ENCODE peak calls at places on chromosomes 7 and 10, in eight cellular contexts. X, H, Y, W, F, M, I and Z are unnamed samples.

GRCh38 chr10:12405342-12406320 is 56.3 kb downstream of the CAMK1D start:
- DNase-seq in M (no peak), Y (peak; percentile 9), W (peak; percentile 55), H (peak; percentile 58), I (no peak), X (no peak), F (no peak), Z (no peak)

GRCh38 chr7:78006063-78006755 is 207.6 kb downstream of the PHTF2 start:
- DNase-seq in Y (no peak), H (no peak), X (no peak), I (no peak), W (no peak), M (no peak), F (no peak), Z (no peak)

GRCh38 chr7:513521-514166 is 6.0 kb downstream of the PDGFA start:
- DNase-seq in W (peak; percentile 80), M (no peak), I (no peak), F (no peak), H (peak; percentile 9), X (no peak), Y (no peak), Z (no peak)

GRCh38 chr10:66982792-66983481 is 57.1 kb downstream of the LRRTM3 start:
- DNase-seq in Y (no peak), F (no peak), I (no peak), H (no peak), M (no peak), W (no peak), X (no peak), Z (no peak)

GRCh38 chr10:44051584-44052385 is 333.1 kb downstream of the CXCL12 start:
- DNase-seq in I (no peak), Y (no peak), X (no peak), F (peak; percentile 49), M (no peak), H (peak; percentile 69), W (peak; percentile 87), Z (no peak)

GRCh38 chr7:25118048-25118753 is 6.9 kb downstream of the CYCS start:
- DNase-seq in M (no peak), F (no peak), X (no peak), I (no peak), Y (no peak), W (no peak), H (no peak), Z (no peak)

GRCh38 chr7:92634924-92635519 is 44.8 kb upstream of the FAM133B start:
- DNase-seq in H (peak; percentile 70), I (no peak), M (peak; percentile 17), F (no peak), W (peak; percentile 84), Y (no peak), X (no peak), Z (no peak)

GRCh38 chr7:116610210-116610609 is 61.8 kb upstream of the MET start:
- DNase-seq in X (no peak), H (peak; percentile 22), W (peak; percentile 90), M (no peak), F (no peak), I (no peak), Y (no peak), Z (no peak)

GRCh38 chr10:30534465-30535144 is 94.9 kb downstream of the LYZL2 start:
- DNase-seq in H (peak; percentile 78), Y (peak; percentile 82), W (peak; percentile 27), M (peak; percentile 77), I (peak; percentile 79), X (peak; percentile 69), F (peak; percentile 67), Z (peak; percentile 68)

GRCh38 chr10:80609331-80609730 is 71.6 kb downstream of the SH2D4B start:
- DNase-seq in W (no peak), X (no peak), F (no peak), I (no peak), M (no peak), H (no peak), Y (no peak), Z (no peak)

GRCh38 chr7:158740657-158741293 is 36.2 kb upstream of the NCAPG2 start:
- DNase-seq in M (no peak), W (peak; percentile 97), X (no peak), Y (no peak), H (peak; percentile 90), F (peak; percentile 58), I (no peak), Z (no peak)

GRCh38 chr7:29457141-29457561 is 106.5 kb upstream of the PRR15 start:
- DNase-seq in M (no peak), I (no peak), W (no peak), Y (no peak), X (peak; percentile 55), H (no peak), F (no peak), Z (no peak)

GRCh38 chr10:122499012-122499411 is 37.7 kb downstream of the HTRA1 start:
- DNase-seq in X (no peak), W (no peak), H (no peak), Y (no peak), I (no peak), M (no peak), F (peak; percentile 57), Z (no peak)

GRCh38 chr7:106369349-106369748 is 84.6 kb upstream of the NAMPT start:
- DNase-seq in M (no peak), X (no peak), Y (no peak), W (peak; percentile 74), H (peak; percentile 68), F (no peak), I (no peak), Z (no peak)

GRCh38 chr7:36686499-36686898 is 37.8 kb downstream of the AOAH start:
- DNase-seq in I (no peak), F (no peak), H (peak; percentile 62), M (no peak), W (peak; percentile 59), X (no peak), Y (no peak), Z (no peak)

GRCh38 chr7:22566592-22566991 is 66.6 kb upstream of the STEAP1B start:
- DNase-seq in X (no peak), I (no peak), F (no peak), M (no peak), W (no peak), H (no peak), Y (no peak), Z (no peak)

GRCh38 chr10:100826983-100827818 is 81.8 kb downstream of the PAX2 start:
- DNase-seq in F (no peak), X (no peak), Y (no peak), I (peak; percentile 35), W (no peak), H (no peak), M (no peak), Z (peak; percentile 85)

GRCh38 chr7:138097064-138097741 is 20.9 kb downstream of the AKR1D1 start:
- DNase-seq in H (peak; percentile 49), W (peak; percentile 8), X (no peak), M (peak; percentile 73), F (no peak), I (peak; percentile 63), Y (no peak), Z (peak; percentile 67)

GRCh38 chr10:24778298-24778697 is 54.6 kb upstream of the ARHGAP21 start:
- DNase-seq in X (no peak), H (no peak), M (no peak), Y (no peak), W (no peak), I (no peak), F (no peak), Z (no peak)

GRCh38 chr7:29469984-29470557 is 93.6 kb upstream of the PRR15 start:
- DNase-seq in H (no peak), M (no peak), F (no peak), Y (no peak), I (no peak), X (no peak), W (no peak), Z (no peak)

GRCh38 chr7:47460251-47460989 is 121.5 kb downstream of the TNS3 start:
- DNase-seq in H (no peak), I (no peak), W (no peak), M (no peak), F (no peak), X (no peak), Y (peak; percentile 62), Z (no peak)

GRCh38 chr10:11307937-11308336 is 290.3 kb downstream of the CELF2 start:
- DNase-seq in I (no peak), H (no peak), F (no peak), X (no peak), W (no peak), Y (no peak), M (no peak), Z (no peak)
- H3K36me3 ChIP-seq in I (peaks cover 10% of the 10 kb centered on the region), H (no peaks in the 10 kb centered on the region), F (no peaks in the 10 kb centered on the region), X (peaks cover 18% of the 10 kb centered on the region), W (no peaks in the 10 kb centered on the region), Y (peaks cover 61% of the 10 kb centered on the region), M (peaks cover 31% of the 10 kb centered on the region), Z (no peaks in the 10 kb centered on the region)

DNA sequence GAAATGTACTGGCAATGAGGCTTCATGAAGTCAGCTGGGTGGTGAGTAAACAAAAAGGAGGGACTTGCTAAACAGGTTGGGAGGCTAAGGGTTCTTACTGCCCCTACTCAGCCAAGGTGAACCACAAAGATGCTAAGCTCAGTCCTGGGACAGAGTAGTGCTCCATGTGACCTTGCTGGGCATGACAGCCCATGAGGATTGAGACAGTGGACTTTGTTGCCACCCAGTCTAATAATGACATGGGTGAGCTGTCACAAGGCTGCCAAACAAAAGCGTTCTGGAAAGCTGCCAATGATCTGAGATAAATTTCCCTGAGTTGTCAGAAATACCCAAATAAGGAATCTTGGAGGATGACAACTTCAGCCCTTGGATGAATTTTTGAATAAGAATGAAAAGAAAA is 75.2 kb downstream of the CLEC2L start:
- DNase-seq in H (peak; percentile 50), I (no peak), X (no peak), F (no peak), M (no peak), Y (no peak), W (no peak), Z (peak; percentile 45)
- H3K36me3 ChIP-seq in H (peaks cover 81% of the 10 kb centered on the region), I (peaks cover 84% of the 10 kb centered on the region), X (peaks cover 37% of the 10 kb centered on the region), F (no peaks in the 10 kb centered on the region), M (no peaks in the 10 kb centered on the region), Y (peaks cover 99% of the 10 kb centered on the region), W (peaks cover 59% of the 10 kb centered on the region), Z (peaks cover 6% of the 10 kb centered on the region)

DNA sequence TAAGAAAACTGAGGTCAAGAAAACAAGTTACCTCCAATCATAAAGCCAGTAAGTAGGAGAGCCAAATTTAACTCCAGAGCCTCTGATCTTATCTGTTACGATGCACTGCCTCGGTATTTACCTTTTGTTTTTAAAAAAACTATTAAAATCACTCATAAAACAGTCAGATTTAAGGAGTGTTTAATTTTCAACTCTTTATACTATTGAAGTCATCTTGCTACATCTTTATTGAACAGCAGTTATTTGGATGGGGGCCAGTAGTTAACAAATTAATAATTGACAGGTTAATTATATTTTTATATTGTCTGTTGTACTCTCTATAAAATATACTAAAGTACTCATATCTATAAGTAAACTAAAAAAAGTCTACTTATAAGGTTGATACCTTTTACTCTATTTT is 24.6 kb downstream of the ADIRF start:
- DNase-seq in Y (no peak), I (no peak), M (no peak), F (no peak), W (no peak), X (no peak), H (no peak), Z (no peak)
- H3K36me3 ChIP-seq in Y (peaks cover 40% of the 10 kb centered on the region), I (peaks cover 4% of the 10 kb centered on the region), M (no peaks in the 10 kb centered on the region), F (no peaks in the 10 kb centered on the region), W (no peaks in the 10 kb centered on the region), X (no peaks in the 10 kb centered on the region), H (no peaks in the 10 kb centered on the region), Z (no peaks in the 10 kb centered on the region)

DNA sequence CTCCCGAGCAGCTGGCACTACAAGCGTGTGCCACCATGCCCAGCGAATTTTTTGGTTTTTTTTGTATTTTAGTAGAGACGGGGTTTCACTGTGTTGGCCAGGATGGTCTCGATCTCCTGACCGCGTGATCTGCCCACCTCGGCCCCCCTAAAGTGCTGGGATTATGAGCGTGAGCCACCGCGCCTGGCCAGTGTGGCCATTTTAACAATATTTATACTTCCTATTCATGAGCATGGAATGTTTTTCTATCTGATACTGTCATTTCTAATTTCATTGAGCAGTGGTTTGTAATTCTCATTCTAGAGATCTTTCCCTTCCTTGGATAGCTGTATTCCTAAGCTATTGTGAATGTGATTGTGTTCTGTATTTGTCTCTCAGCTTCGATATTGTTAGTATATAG is 96.2 kb downstream of the GLCCI1 start:
- DNase-seq in I (no peak), F (no peak), M (no peak), X (no peak), Y (no peak), W (peak; percentile 55), H (no peak), Z (no peak)
- H3K36me3 ChIP-seq in I (no peaks in the 10 kb centered on the region), F (no peaks in the 10 kb centered on the region), M (no peaks in the 10 kb centered on the region), X (peaks cover 2% of the 10 kb centered on the region), Y (no peaks in the 10 kb centered on the region), W (no peaks in the 10 kb centered on the region), H (no peaks in the 10 kb centered on the region), Z (no peaks in the 10 kb centered on the region)